ENCODE peak calls at places on chromosome 2, in six cellular contexts. Q is ACHN, E is HT1080, J is H4, P is OCI-LY7, M is Peyer's patch. I is an unnamed sample.

GRCh38 chr2:58535182-58535581 is 294.1 kb upstream of the FANCL start:
- DNase-seq in E (no peak), Q (no peak), P (no peak), J (no peak), M (no peak), I (no peak)

GRCh38 chr2:229407170-229407569 is 136.1 kb upstream of the PID1 start:
- DNase-seq in Q (peak; percentile 28), J (peak; percentile 83), M (peak; percentile 24), P (no peak), E (peak; percentile 56), I (no peak)

GRCh38 chr2:223054193-223054781 is 2.3 kb downstream of the KCNE4 start:
- DNase-seq in P (no peak), J (no peak), Q (no peak), M (no peak), E (no peak), I (no peak)

GRCh38 chr2:100641115-100641415 is 78.3 kb downstream of the PDCL3 start:
- DNase-seq in J (no peak), Q (no peak), M (no peak), E (no peak), P (no peak), I (no peak)

GRCh38 chr2:27069436-27069835 is 2.0 kb downstream of the OST4 start:
- DNase-seq in J (no peak), Q (no peak), E (no peak), M (no peak), P (no peak), I (no peak)

GRCh38 chr2:121722479-121722878 is 14.2 kb downstream of the NIFK start:
- DNase-seq in Q (peak; percentile 33), P (no peak), J (no peak), M (no peak), E (peak; percentile 76), I (no peak)

GRCh38 chr2:210128961-210129360 is 42.2 kb downstream of the KANSL1L start:
- DNase-seq in M (no peak), Q (no peak), E (no peak), P (no peak), J (no peak), I (no peak)

GRCh38 chr2:134466141-134466540 is 212.3 kb downstream of the MGAT5 start:
- DNase-seq in Q (peak; percentile 51), J (peak; percentile 36), P (peak; percentile 65), M (peak; percentile 37), E (peak; percentile 42), I (no peak)

GRCh38 chr2:182625814-182626213 is 90.2 kb upstream of the DNAJC10 start:
- DNase-seq in P (no peak), Q (no peak), M (no peak), E (no peak), J (no peak), I (no peak)

GRCh38 chr2:127102464-127103242 is 4.3 kb downstream of the BIN1 start:
- DNase-seq in J (no peak), M (no peak), E (no peak), Q (no peak), P (no peak), I (no peak)

GRCh38 chr2:72271766-72272615 is 124.3 kb upstream of the CYP26B1 start:
- DNase-seq in E (no peak), J (no peak), Q (no peak), P (no peak), M (no peak), I (no peak)

GRCh38 chr2:238123991-238124470 is 14.4 kb upstream of the KLHL30 start:
- DNase-seq in Q (no peak), J (no peak), E (no peak), P (no peak), M (no peak), I (no peak)

GRCh38 chr2:186959486-186959885 is 110.5 kb upstream of the ZSWIM2 start:
- DNase-seq in M (no peak), Q (no peak), E (no peak), P (no peak), J (no peak), I (no peak)

GRCh38 chr2:181680055-181680936 is at the start of gene NEUROD1:
- DNase-seq in E (no peak), P (no peak), M (no peak), Q (peak; percentile 28), J (peak; percentile 66), I (no peak)

GRCh38 chr2:133641497-133641896 is 73.2 kb upstream of the NCKAP5 start:
- DNase-seq in J (peak; percentile 57), Q (peak; percentile 13), E (peak; percentile 51), M (no peak), P (no peak), I (no peak)

GRCh38 chr2:8303322-8303832 is 378.5 kb upstream of the ID2 start:
- DNase-seq in J (peak; percentile 9), E (no peak), P (peak; percentile 96), M (peak; percentile 83), Q (no peak), I (peak; percentile 86)

GRCh38 chr2:81853331-81853730 is 1548.8 kb upstream of the LRRTM1 start:
- DNase-seq in E (peak; percentile 80), Q (no peak), J (no peak), M (no peak), P (no peak), I (no peak)

GRCh38 chr2:71618327-71619113 is 165.2 kb downstream of the DYSF start:
- DNase-seq in P (no peak), M (no peak), Q (no peak), E (no peak), J (no peak), I (no peak)

GRCh38 chr2:119223521-119224390 is at the start of gene STEAP3:
- DNase-seq in J (peak; percentile 57), P (no peak), E (peak; percentile 86), M (peak; percentile 43), Q (peak; percentile 88), I (no peak)

GRCh38 chr2:190354003-190354690 is 10.8 kb downstream of the INPP1 start:
- DNase-seq in J (no peak), E (no peak), P (no peak), Q (no peak), M (no peak), I (no peak)

GRCh38 chr2:127771756-127772155 is 39.2 kb downstream of the WDR33 start:
- DNase-seq in E (peak; percentile 81), P (no peak), Q (no peak), M (no peak), J (no peak), I (no peak)

GRCh38 chr2:126600715-126601114 is 55.2 kb upstream of the GYPC start:
- DNase-seq in P (no peak), M (no peak), Q (no peak), J (no peak), E (peak; percentile 13), I (no peak)

GRCh38 chr2:69222984-69223658 is 163.9 kb downstream of the GFPT1 start:
- DNase-seq in P (no peak), M (no peak), Q (no peak), E (peak; percentile 48), J (peak; percentile 55), I (no peak)

GRCh38 chr2:66495788-66496640 is 61.1 kb downstream of the MEIS1 start:
- DNase-seq in Q (peak; percentile 6), M (no peak), J (peak; percentile 65), P (no peak), E (peak; percentile 64), I (no peak)

GRCh38 chr2:109582928-109583895 is 30.6 kb downstream of the SEPTIN10 start:
- DNase-seq in J (no peak), Q (no peak), P (no peak), E (no peak), M (no peak), I (no peak)

GRCh38 chr2:70403267-70404053 is 101.6 kb upstream of the FAM136A start:
- DNase-seq in M (no peak), P (no peak), Q (no peak), J (peak; percentile 22), E (no peak), I (no peak)

GRCh38 chr2:121529439-121530209 is 1.1 kb upstream of the RNU4ATAC start:
- DNase-seq in M (peak; percentile 49), P (no peak), Q (peak; percentile 81), J (peak; percentile 54), E (no peak), I (no peak)

GRCh38 chr2:201235865-201236811 is 24.2 kb upstream of the CASP8 start:
- DNase-seq in Q (peak; percentile 83), E (peak; percentile 73), P (peak; percentile 83), M (peak; percentile 56), J (peak; percentile 53), I (no peak)

GRCh38 chr2:113218283-113219091 is 44.7 kb downstream of the PSD4 start:
- DNase-seq in E (no peak), Q (peak; percentile 72), J (no peak), P (no peak), M (no peak), I (peak; percentile 85)

GRCh38 chr2:193518061-193518817 is 1323.5 kb upstream of the TMEFF2 start:
- DNase-seq in P (no peak), J (no peak), E (peak; percentile 87), Q (peak; percentile 87), M (no peak), I (no peak)

GRCh38 chr2:239456940-239457339 is 56.1 kb upstream of the HDAC4 start:
- DNase-seq in P (no peak), E (no peak), J (no peak), Q (no peak), M (no peak), I (peak; percentile 16)

GRCh38 chr2:172038604-172039003 is 38.9 kb downstream of the METAP1D start:
- DNase-seq in M (no peak), Q (no peak), P (no peak), E (no peak), J (peak; percentile 80), I (no peak)

I was measured in CD14-positive monocyte.